ENCODE peak calls at places on chromosomes 13 and 19, in nine cellular contexts. One of them, this sample, is unnamed.
A peak's percentile ranks its signal among the peaks of the same experiment; 100 is the strongest.

GRCh38 chr19:8321760-8322637 is 703 bp downstream of the RPS28 start:
- DNase-seq in endodermal cell: no peak
- DNase-seq in pancreas: no peak
- DNase-seq in thyroid gland: no peak
- DNase-seq in CD8-positive, alpha-beta memory T cell: no peak
- DNase-seq in cardiac muscle cell: no peak
- DNase-seq in heart left ventricle: no peak
- DNase-seq in fibroblast of lung: no peak
- DNase-seq in colonic mucosa: no peak
- DNase-seq in this sample: no peak

GRCh38 chr19:6590458-6591319 is at the start of gene CD70:
- DNase-seq in endodermal cell: peak; percentile 91
- DNase-seq in pancreas: no peak
- DNase-seq in thyroid gland: no peak
- DNase-seq in CD8-positive, alpha-beta memory T cell: peak; percentile 28
- DNase-seq in cardiac muscle cell: no peak
- DNase-seq in heart left ventricle: no peak
- DNase-seq in fibroblast of lung: no peak
- DNase-seq in colonic mucosa: no peak
- DNase-seq in this sample: peak; percentile 38

GRCh38 chr19:29731331-29731850 is 16.3 kb upstream of the C19orf12 start:
- DNase-seq in endodermal cell: no peak
- DNase-seq in pancreas: no peak
- DNase-seq in thyroid gland: no peak
- DNase-seq in CD8-positive, alpha-beta memory T cell: no peak
- DNase-seq in cardiac muscle cell: no peak
- DNase-seq in heart left ventricle: no peak
- DNase-seq in fibroblast of lung: no peak
- DNase-seq in colonic mucosa: no peak
- DNase-seq in this sample: no peak

GRCh38 chr13:27450921-27451461 is 627 bp upstream of the MTIF3 start:
- DNase-seq in endodermal cell: peak; percentile 78
- DNase-seq in pancreas: peak; percentile 78
- DNase-seq in thyroid gland: peak; percentile 54
- DNase-seq in CD8-positive, alpha-beta memory T cell: no peak
- DNase-seq in cardiac muscle cell: peak; percentile 53
- DNase-seq in heart left ventricle: peak; percentile 42
- DNase-seq in fibroblast of lung: peak; percentile 51
- DNase-seq in colonic mucosa: peak; percentile 57
- DNase-seq in this sample: peak; percentile 43

GRCh38 chr13:36885901-36886300 is 34.1 kb downstream of the SMAD9 start:
- DNase-seq in endodermal cell: no peak
- DNase-seq in pancreas: no peak
- DNase-seq in thyroid gland: no peak
- DNase-seq in CD8-positive, alpha-beta memory T cell: no peak
- DNase-seq in cardiac muscle cell: no peak
- DNase-seq in heart left ventricle: no peak
- DNase-seq in fibroblast of lung: no peak
- DNase-seq in colonic mucosa: no peak
- DNase-seq in this sample: no peak

GRCh38 chr19:492091-492531 is 4.2 kb upstream of the MADCAM1 start:
- DNase-seq in endodermal cell: peak; percentile 81
- DNase-seq in pancreas: no peak
- DNase-seq in thyroid gland: no peak
- DNase-seq in CD8-positive, alpha-beta memory T cell: no peak
- DNase-seq in cardiac muscle cell: no peak
- DNase-seq in heart left ventricle: no peak
- DNase-seq in fibroblast of lung: no peak
- DNase-seq in colonic mucosa: no peak
- DNase-seq in this sample: peak; percentile 43

GRCh38 chr19:51398096-51398704 is 7.8 kb upstream of the C19orf84 start:
- DNase-seq in endodermal cell: no peak
- DNase-seq in pancreas: no peak
- DNase-seq in thyroid gland: no peak
- DNase-seq in CD8-positive, alpha-beta memory T cell: no peak
- DNase-seq in cardiac muscle cell: peak; percentile 39
- DNase-seq in heart left ventricle: no peak
- DNase-seq in fibroblast of lung: peak; percentile 29
- DNase-seq in colonic mucosa: no peak
- DNase-seq in this sample: no peak

GRCh38 chr13:95035311-95036109 is 265.7 kb downstream of the ABCC4 start:
- DNase-seq in endodermal cell: no peak
- DNase-seq in pancreas: no peak
- DNase-seq in thyroid gland: no peak
- DNase-seq in CD8-positive, alpha-beta memory T cell: no peak
- DNase-seq in cardiac muscle cell: no peak
- DNase-seq in heart left ventricle: no peak
- DNase-seq in fibroblast of lung: no peak
- DNase-seq in colonic mucosa: no peak
- DNase-seq in this sample: no peak

GRCh38 chr19:35153701-35154534 is 617 bp upstream of the FXYD5 start:
- DNase-seq in endodermal cell: peak; percentile 88
- DNase-seq in pancreas: peak; percentile 78
- DNase-seq in thyroid gland: no peak
- DNase-seq in CD8-positive, alpha-beta memory T cell: peak; percentile 67
- DNase-seq in cardiac muscle cell: peak; percentile 48
- DNase-seq in heart left ventricle: peak; percentile 37
- DNase-seq in fibroblast of lung: no peak
- DNase-seq in colonic mucosa: peak; percentile 50
- DNase-seq in this sample: peak; percentile 67

GRCh38 chr13:111474136-111475002 is 153.9 kb downstream of the TEX29 start:
- DNase-seq in endodermal cell: peak; percentile 68
- DNase-seq in pancreas: no peak
- DNase-seq in thyroid gland: peak; percentile 8
- DNase-seq in CD8-positive, alpha-beta memory T cell: no peak
- DNase-seq in cardiac muscle cell: peak; percentile 56
- DNase-seq in heart left ventricle: no peak
- DNase-seq in fibroblast of lung: peak; percentile 57
- DNase-seq in colonic mucosa: no peak
- DNase-seq in this sample: no peak

GRCh38 chr19:53877361-53877766 is 4.6 kb upstream of the PRKCG start:
- DNase-seq in endodermal cell: no peak
- DNase-seq in pancreas: no peak
- DNase-seq in thyroid gland: no peak
- DNase-seq in CD8-positive, alpha-beta memory T cell: peak; percentile 75
- DNase-seq in cardiac muscle cell: peak; percentile 51
- DNase-seq in heart left ventricle: no peak
- DNase-seq in fibroblast of lung: no peak
- DNase-seq in colonic mucosa: no peak
- DNase-seq in this sample: no peak

GRCh38 chr13:44352202-44352601 is 21.4 kb upstream of the SERP2 start:
- DNase-seq in endodermal cell: no peak
- DNase-seq in pancreas: no peak
- DNase-seq in thyroid gland: no peak
- DNase-seq in CD8-positive, alpha-beta memory T cell: no peak
- DNase-seq in cardiac muscle cell: no peak
- DNase-seq in heart left ventricle: no peak
- DNase-seq in fibroblast of lung: no peak
- DNase-seq in colonic mucosa: no peak
- DNase-seq in this sample: no peak

GRCh38 chr13:87656311-87656710 is 14.9 kb upstream of the SLITRK5 start:
- DNase-seq in endodermal cell: no peak
- DNase-seq in pancreas: no peak
- DNase-seq in thyroid gland: no peak
- DNase-seq in CD8-positive, alpha-beta memory T cell: no peak
- DNase-seq in cardiac muscle cell: no peak
- DNase-seq in heart left ventricle: no peak
- DNase-seq in fibroblast of lung: peak; percentile 70
- DNase-seq in colonic mucosa: no peak
- DNase-seq in this sample: no peak

GRCh38 chr19:41991025-41991424 is 3.0 kb downstream of the ATP1A3 start:
- DNase-seq in endodermal cell: no peak
- DNase-seq in pancreas: no peak
- DNase-seq in thyroid gland: no peak
- DNase-seq in CD8-positive, alpha-beta memory T cell: no peak
- DNase-seq in cardiac muscle cell: no peak
- DNase-seq in heart left ventricle: peak; percentile 77
- DNase-seq in fibroblast of lung: no peak
- DNase-seq in colonic mucosa: no peak
- DNase-seq in this sample: no peak

GRCh38 chr13:100128373-100128772 is 39.5 kb downstream of the PCCA start:
- DNase-seq in endodermal cell: no peak
- DNase-seq in pancreas: no peak
- DNase-seq in thyroid gland: no peak
- DNase-seq in CD8-positive, alpha-beta memory T cell: no peak
- DNase-seq in cardiac muscle cell: no peak
- DNase-seq in heart left ventricle: no peak
- DNase-seq in fibroblast of lung: peak; percentile 80
- DNase-seq in colonic mucosa: no peak
- DNase-seq in this sample: no peak

GRCh38 chr13:24023073-24023472 is 125.8 kb upstream of the C1QTNF9B start:
- DNase-seq in endodermal cell: no peak
- DNase-seq in pancreas: no peak
- DNase-seq in thyroid gland: no peak
- DNase-seq in CD8-positive, alpha-beta memory T cell: no peak
- DNase-seq in cardiac muscle cell: no peak
- DNase-seq in heart left ventricle: no peak
- DNase-seq in fibroblast of lung: no peak
- DNase-seq in colonic mucosa: no peak
- DNase-seq in this sample: no peak

GRCh38 chr13:40026741-40027140 is 371.3 kb downstream of the COG6 start:
- DNase-seq in endodermal cell: no peak
- DNase-seq in pancreas: no peak
- DNase-seq in thyroid gland: no peak
- DNase-seq in CD8-positive, alpha-beta memory T cell: no peak
- DNase-seq in cardiac muscle cell: no peak
- DNase-seq in heart left ventricle: no peak
- DNase-seq in fibroblast of lung: no peak
- DNase-seq in colonic mucosa: no peak
- DNase-seq in this sample: no peak

GRCh38 chr13:28542804-28543203 is 47.9 kb upstream of the FLT1 start:
- DNase-seq in endodermal cell: no peak
- DNase-seq in pancreas: no peak
- DNase-seq in thyroid gland: no peak
- DNase-seq in CD8-positive, alpha-beta memory T cell: no peak
- DNase-seq in cardiac muscle cell: no peak
- DNase-seq in heart left ventricle: no peak
- DNase-seq in fibroblast of lung: no peak
- DNase-seq in colonic mucosa: no peak
- DNase-seq in this sample: no peak

GRCh38 chr13:39484506-39485313 is 118.3 kb downstream of the LHFPL6 start:
- DNase-seq in endodermal cell: no peak
- DNase-seq in pancreas: no peak
- DNase-seq in thyroid gland: no peak
- DNase-seq in CD8-positive, alpha-beta memory T cell: no peak
- DNase-seq in cardiac muscle cell: peak; percentile 66
- DNase-seq in heart left ventricle: no peak
- DNase-seq in fibroblast of lung: peak; percentile 6
- DNase-seq in colonic mucosa: no peak
- DNase-seq in this sample: no peak

DNA sequence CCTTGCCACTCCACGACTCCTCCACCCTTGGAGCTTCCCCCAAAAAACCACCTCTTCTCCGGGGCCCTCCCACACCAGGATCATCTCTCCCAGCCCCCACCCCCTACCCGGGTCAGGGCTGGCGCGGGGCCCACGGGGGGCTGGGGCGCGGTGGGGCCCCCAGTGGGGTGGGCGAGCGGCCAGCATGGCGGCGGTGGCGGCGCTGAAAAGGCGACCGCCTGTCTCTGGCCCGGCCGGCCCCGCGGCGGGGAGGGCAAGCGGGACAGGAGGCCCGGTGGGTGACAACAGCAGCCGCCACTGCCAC is 850 bp downstream of the DYRK1B start:
- DNase-seq in endodermal cell: no peak
- DNase-seq in pancreas: no peak
- DNase-seq in thyroid gland: no peak
- DNase-seq in CD8-positive, alpha-beta memory T cell: no peak
- DNase-seq in cardiac muscle cell: no peak
- DNase-seq in heart left ventricle: no peak
- DNase-seq in fibroblast of lung: no peak
- DNase-seq in colonic mucosa: no peak
- DNase-seq in this sample: no peak
- H3K9me3 ChIP-seq in endodermal cell: no peaks in the 10 kb centered on the region
- H3K9me3 ChIP-seq in pancreas: no peaks in the 10 kb centered on the region
- H3K9me3 ChIP-seq in thyroid gland: no peaks in the 10 kb centered on the region
- H3K9me3 ChIP-seq in CD8-positive, alpha-beta memory T cell: no peaks in the 10 kb centered on the region
- H3K9me3 ChIP-seq in cardiac muscle cell: no peaks in the 10 kb centered on the region
- H3K9me3 ChIP-seq in heart left ventricle: no peaks in the 10 kb centered on the region
- H3K9me3 ChIP-seq in fibroblast of lung: no peaks in the 10 kb centered on the region
- H3K9me3 ChIP-seq in colonic mucosa: no peaks in the 10 kb centered on the region
- H3K9me3 ChIP-seq in this sample: no peaks in the 10 kb centered on the region

GRCh38 chr13:41782086-41782485 is 178.8 kb downstream of the VWA8 start:
- DNase-seq in endodermal cell: no peak
- DNase-seq in pancreas: no peak
- DNase-seq in thyroid gland: no peak
- DNase-seq in CD8-positive, alpha-beta memory T cell: no peak
- DNase-seq in cardiac muscle cell: no peak
- DNase-seq in heart left ventricle: no peak
- DNase-seq in fibroblast of lung: no peak
- DNase-seq in colonic mucosa: no peak
- DNase-seq in this sample: no peak
- H3K9me3 ChIP-seq in endodermal cell: no peaks in the 10 kb centered on the region
- H3K9me3 ChIP-seq in pancreas: no peaks in the 10 kb centered on the region
- H3K9me3 ChIP-seq in thyroid gland: no peaks in the 10 kb centered on the region
- H3K9me3 ChIP-seq in CD8-positive, alpha-beta memory T cell: no peaks in the 10 kb centered on the region
- H3K9me3 ChIP-seq in cardiac muscle cell: no peaks in the 10 kb centered on the region
- H3K9me3 ChIP-seq in heart left ventricle: no peaks in the 10 kb centered on the region
- H3K9me3 ChIP-seq in fibroblast of lung: no peaks in the 10 kb centered on the region
- H3K9me3 ChIP-seq in colonic mucosa: no peaks in the 10 kb centered on the region
- H3K9me3 ChIP-seq in this sample: no peaks in the 10 kb centered on the region

GRCh38 chr19:44232867-44233266 is 20.5 kb downstream of the ZNF227 start:
- DNase-seq in endodermal cell: no peak
- DNase-seq in pancreas: no peak
- DNase-seq in thyroid gland: no peak
- DNase-seq in CD8-positive, alpha-beta memory T cell: no peak
- DNase-seq in cardiac muscle cell: no peak
- DNase-seq in heart left ventricle: no peak
- DNase-seq in fibroblast of lung: no peak
- DNase-seq in colonic mucosa: no peak
- DNase-seq in this sample: no peak
- H3K9me3 ChIP-seq in endodermal cell: peaks cover 45% of the 10 kb centered on the region
- H3K9me3 ChIP-seq in pancreas: peaks cover 8% of the 10 kb centered on the region
- H3K9me3 ChIP-seq in thyroid gland: no peaks in the 10 kb centered on the region
- H3K9me3 ChIP-seq in CD8-positive, alpha-beta memory T cell: peaks cover 49% of the 10 kb centered on the region
- H3K9me3 ChIP-seq in cardiac muscle cell: no peaks in the 10 kb centered on the region
- H3K9me3 ChIP-seq in heart left ventricle: no peaks in the 10 kb centered on the region
- H3K9me3 ChIP-seq in fibroblast of lung: no peaks in the 10 kb centered on the region
- H3K9me3 ChIP-seq in colonic mucosa: no peaks in the 10 kb centered on the region
- H3K9me3 ChIP-seq in this sample: peaks cover 52% of the 10 kb centered on the region

DNA sequence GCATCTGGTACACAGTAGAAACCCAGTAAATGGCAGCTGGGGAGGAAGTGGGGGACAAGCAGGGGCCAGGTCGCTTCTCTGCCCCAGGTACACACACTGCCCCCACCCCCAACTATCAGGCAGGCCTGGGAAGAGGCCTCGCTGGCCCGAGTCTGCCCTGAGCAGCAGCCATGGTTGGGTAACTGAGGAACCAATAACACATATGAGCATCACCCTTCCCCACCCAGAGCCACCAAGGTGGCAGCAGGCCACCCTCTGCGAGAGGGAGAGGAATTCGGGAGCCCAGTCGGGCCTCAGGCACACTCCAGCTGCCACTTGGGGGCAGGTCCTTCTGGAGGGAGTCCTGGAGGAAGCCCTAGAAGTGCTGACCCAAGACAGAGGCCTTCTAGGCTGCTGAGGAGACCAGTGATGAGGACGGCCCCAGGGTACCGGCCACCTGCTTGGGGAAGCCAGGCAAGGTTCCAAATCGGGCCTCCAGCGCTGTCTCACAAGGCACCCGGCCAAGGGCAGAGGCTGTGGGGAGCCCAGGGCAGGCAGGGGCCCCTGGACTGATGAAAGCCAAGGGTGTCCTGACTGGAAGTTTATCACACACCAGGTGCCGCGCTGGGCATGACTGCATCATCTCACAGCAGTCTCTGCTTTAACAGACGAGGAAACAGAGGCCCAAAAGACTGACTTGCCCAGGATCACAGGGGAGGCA is 14.0 kb upstream of the KPTN start:
- DNase-seq in endodermal cell: no peak
- DNase-seq in pancreas: no peak
- DNase-seq in thyroid gland: no peak
- DNase-seq in CD8-positive, alpha-beta memory T cell: no peak
- DNase-seq in cardiac muscle cell: no peak
- DNase-seq in heart left ventricle: no peak
- DNase-seq in fibroblast of lung: no peak
- DNase-seq in colonic mucosa: no peak
- DNase-seq in this sample: no peak
- H3K9me3 ChIP-seq in endodermal cell: no peaks in the 10 kb centered on the region
- H3K9me3 ChIP-seq in pancreas: no peaks in the 10 kb centered on the region
- H3K9me3 ChIP-seq in thyroid gland: no peaks in the 10 kb centered on the region
- H3K9me3 ChIP-seq in CD8-positive, alpha-beta memory T cell: no peaks in the 10 kb centered on the region
- H3K9me3 ChIP-seq in cardiac muscle cell: no peaks in the 10 kb centered on the region
- H3K9me3 ChIP-seq in heart left ventricle: no peaks in the 10 kb centered on the region
- H3K9me3 ChIP-seq in fibroblast of lung: no peaks in the 10 kb centered on the region
- H3K9me3 ChIP-seq in colonic mucosa: no peaks in the 10 kb centered on the region
- H3K9me3 ChIP-seq in this sample: no peaks in the 10 kb centered on the region

This sample was measured in T-helper 17 cell.